ENCODE peak calls at places on chromosomes 12 and 14, in four cellular contexts. N is BE2C, O is AG10803, E is BJ. P is an unnamed sample.

GRCh38 chr14:67413806-67414769 is 2.1 kb upstream of the PLEK2 start:
- DNase-seq in N (peak; percentile 49), O (peak; percentile 63), E (peak; percentile 49), P (peak; percentile 20)

GRCh38 chr14:72543325-72543724 is 350.6 kb downstream of the DPF3 start:
- DNase-seq in N (no peak), O (peak; percentile 42), E (no peak), P (no peak)

GRCh38 chr12:19778111-19778688 is 338.9 kb downstream of the AEBP2 start:
- DNase-seq in N (no peak), O (peak; percentile 39), E (no peak), P (no peak)

GRCh38 chr12:20492251-20492728 is 124.0 kb downstream of the PDE3A start:
- DNase-seq in N (no peak), O (peak; percentile 39), E (no peak), P (no peak)

GRCh38 chr14:52951730-52952481 is 1.1 kb upstream of the FERMT2 start:
- DNase-seq in N (peak; percentile 70), O (peak; percentile 81), E (no peak), P (peak; percentile 53)

GRCh38 chr14:54011001-54011400 is 54.4 kb upstream of the BMP4 start:
- DNase-seq in N (no peak), O (no peak), E (no peak), P (no peak)

GRCh38 chr12:14681640-14682039 is 14.8 kb downstream of the GUCY2C start:
- DNase-seq in N (no peak), O (no peak), E (no peak), P (no peak)

GRCh38 chr14:99268776-99269510 is 3.1 kb downstream of the BCL11B start:
- DNase-seq in N (no peak), O (no peak), E (no peak), P (no peak)

GRCh38 chr14:36524874-36525745 is 5.1 kb upstream of the NKX2-1 start:
- DNase-seq in N (peak; percentile 57), O (no peak), E (no peak), P (no peak)

GRCh38 chr12:58202933-58203713 is 261.8 kb downstream of the ATP23 start:
- DNase-seq in N (no peak), O (no peak), E (no peak), P (no peak)

DNA sequence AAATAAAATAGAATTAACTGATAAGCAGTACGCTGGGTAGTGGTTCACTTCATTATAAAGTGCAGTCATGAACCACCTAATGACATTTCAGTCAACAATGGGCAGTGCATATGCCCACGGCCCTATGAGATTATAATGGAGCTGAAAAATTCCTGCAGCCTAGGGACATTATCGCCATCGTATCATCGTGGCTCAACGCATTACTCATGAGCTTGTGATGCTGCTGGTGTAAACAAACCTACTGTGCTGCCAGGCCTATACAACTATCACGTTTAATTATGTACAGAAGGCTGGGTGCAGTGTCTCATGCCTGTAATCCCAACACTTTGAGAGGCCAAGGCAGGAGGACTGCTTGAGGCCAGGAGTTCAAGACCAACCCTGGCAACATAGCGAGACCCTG is 62.3 kb upstream of the TMEM263 start:
- DNase-seq in N (no peak), O (no peak), E (no peak), P (no peak)
- TF ChIP-seq CTCF in N (no peak), O (no peak), E (no peak), P (no peak)

GRCh38 chr12:121099779-121100178 is 32.9 kb upstream of the P2RX7 start:
- DNase-seq in N (no peak), O (no peak), E (no peak), P (no peak)

GRCh38 chr12:121095544-121096198 is 37.0 kb upstream of the P2RX7 start:
- DNase-seq in N (peak; percentile 83), O (peak; percentile 42), E (no peak), P (no peak)

GRCh38 chr12:121093487-121093891 is 39.2 kb upstream of the P2RX7 start:
- DNase-seq in N (no peak), O (no peak), E (no peak), P (no peak)

GRCh38 chr12:121092034-121092433 is 40.6 kb upstream of the P2RX7 start:
- DNase-seq in N (no peak), O (no peak), E (no peak), P (no peak)

DNA sequence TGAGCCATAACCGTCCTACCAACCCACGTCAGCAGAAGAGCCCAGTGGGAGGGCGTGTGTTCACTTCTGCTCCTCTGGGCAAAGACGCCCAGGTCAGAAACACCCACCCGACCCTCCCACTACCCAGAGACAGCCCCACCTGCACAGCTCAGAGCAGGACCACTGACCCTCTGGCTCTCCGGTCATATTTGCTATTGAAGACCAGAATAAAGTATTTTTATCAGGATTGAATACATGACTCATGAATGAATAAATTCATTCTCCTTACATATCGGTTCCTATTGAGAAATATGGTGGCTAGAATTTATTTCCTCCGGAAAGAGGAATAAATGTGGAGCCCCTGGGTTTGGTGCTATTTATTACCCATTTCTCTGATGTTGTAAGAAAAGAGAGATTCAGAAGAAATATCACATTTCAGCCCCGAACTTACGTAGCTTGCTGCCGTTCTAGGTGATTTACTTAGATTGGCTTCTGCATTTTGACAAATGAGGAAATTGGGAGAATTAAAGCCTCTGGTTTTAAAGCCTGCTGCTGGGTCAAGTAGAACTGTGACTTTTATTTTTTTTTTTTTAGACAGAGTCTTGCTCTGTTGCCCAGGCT is 36.4 kb upstream of the P2RX7 start:
- DNase-seq in N (no peak), O (no peak), E (no peak), P (no peak)
- H3K4me3 ChIP-seq in N (peak overlapping the region; percentile 61), O (no peak overlapping the region), E (no peak overlapping the region), P (no peak overlapping the region)

GRCh38 chr14:73591690-73592448 is at the start of gene ACOT4:
- DNase-seq in N (no peak), O (peak; percentile 35), E (no peak), P (no peak)
- TF ChIP-seq CTCF in N (no peak), O (no peak), E (no peak), P (no peak)

GRCh38 chr12:111586986-111587385 is 12.1 kb downstream of the ATXN2 start:
- DNase-seq in N (no peak), O (no peak), E (no peak), P (no peak)
- H3K4me3 ChIP-seq in N (no peak overlapping the region), O (no peak overlapping the region), E (no peak overlapping the region), P (no peak overlapping the region)

DNA sequence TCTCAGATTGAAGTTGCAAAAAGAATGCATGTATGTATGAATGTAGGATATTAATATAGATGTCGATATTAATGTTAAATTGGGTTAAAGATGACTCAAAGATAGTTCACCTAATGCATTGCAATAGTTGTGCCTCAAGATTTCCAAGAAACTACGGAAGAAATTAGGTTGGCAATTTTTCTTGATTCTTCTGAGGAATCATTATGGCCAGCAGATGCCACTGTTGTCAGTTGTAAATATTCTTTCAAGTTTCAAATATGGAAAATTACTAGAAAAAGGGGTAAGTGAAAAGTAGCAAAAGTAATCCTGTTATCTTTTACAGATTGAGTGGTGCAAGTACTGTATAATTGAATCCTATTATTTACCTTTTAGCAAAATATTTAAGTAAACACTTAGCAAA is 202.1 kb downstream of the ADAMTS20 start:
- DNase-seq in N (no peak), O (no peak), E (no peak), P (no peak)
- TF ChIP-seq CTCF in N (peak; percentile 31), O (no peak), E (peak; percentile 38), P (peak; percentile 29)

P was measured in AG09309.